ENCODE peak calls at places on chromosomes 13 and 19, in six cellular contexts. Y, V, N, D, T and X are unnamed samples.
A peak's percentile ranks its signal among the peaks of the same experiment; 100 is the strongest.

GRCh38 chr13:47472516-47472915 is 528.6 kb downstream of the SUCLA2 start:
- DNase-seq in D (no peak), T (no peak), N (no peak), Y (no peak), V (no peak), X (no peak)

GRCh38 chr13:20528451-20528850 is 2.8 kb upstream of the CRYL1 start:
- DNase-seq in D (no peak), V (no peak), Y (no peak), T (no peak), N (no peak), X (no peak)

GRCh38 chr13:48412881-48413351 is at the start of gene LPAR6:
- DNase-seq in N (peak; percentile 80), V (no peak), T (no peak), Y (no peak), D (peak; percentile 68), X (no peak)

GRCh38 chr13:39448831-39449230 is 154.2 kb downstream of the LHFPL6 start:
- DNase-seq in T (no peak), D (no peak), V (no peak), N (no peak), Y (no peak), X (no peak)

GRCh38 chr19:13007292-13008045 is 12.2 kb downstream of the NFIX start:
- DNase-seq in D (no peak), N (peak; percentile 44), T (no peak), Y (peak; percentile 72), V (no peak), X (no peak)

GRCh38 chr13:95862401-95862800 is 185.5 kb downstream of the DNAJC3 start:
- DNase-seq in V (no peak), T (no peak), Y (no peak), N (no peak), D (no peak), X (no peak)

GRCh38 chr19:30112666-30113065 is 170.6 kb downstream of the URI1 start:
- DNase-seq in N (no peak), V (no peak), T (no peak), D (no peak), Y (no peak), X (no peak)

GRCh38 chr19:39438270-39438934 is 2.7 kb upstream of the RPS16 start:
- DNase-seq in V (peak; percentile 99), Y (no peak), D (no peak), N (no peak), T (no peak), X (no peak)

GRCh38 chr19:55117063-55117635 is 288 bp downstream of the PPP1R12C start:
- DNase-seq in Y (peak; percentile 54), V (no peak), T (no peak), D (no peak), N (no peak), X (no peak)

GRCh38 chr19:47625650-47626049 is 16.7 kb downstream of the BICRA start:
- DNase-seq in Y (no peak), D (no peak), N (no peak), T (no peak), V (no peak), X (no peak)

GRCh38 chr13:96377835-96378234 is 287.9 kb downstream of the HS6ST3 start:
- DNase-seq in T (no peak), N (no peak), V (no peak), D (no peak), Y (no peak), X (no peak)

GRCh38 chr19:28948531-28948930 is 264.4 kb downstream of the UQCRFS1 start:
- DNase-seq in Y (no peak), D (no peak), N (no peak), T (no peak), V (no peak), X (no peak)

GRCh38 chr19:19338082-19338481 is 17.5 kb downstream of the MAU2 start:
- DNase-seq in D (no peak), N (peak; percentile 18), V (no peak), T (no peak), Y (no peak), X (no peak)

GRCh38 chr13:40058757-40059236 is 403.3 kb downstream of the COG6 start:
- DNase-seq in D (no peak), N (peak; percentile 77), V (no peak), T (no peak), Y (no peak), X (no peak)

GRCh38 chr13:91690944-91691343 is 292.5 kb downstream of the GPC5 start:
- DNase-seq in Y (no peak), T (no peak), N (no peak), D (no peak), V (no peak), X (no peak)

GRCh38 chr13:81639984-81640582 is 1299.2 kb upstream of the SPRY2 start:
- DNase-seq in Y (no peak), N (no peak), D (peak; percentile 1), T (no peak), V (no peak), X (no peak)

GRCh38 chr19:8663920-8664670 is 33.7 kb downstream of the NFILZ start:
- DNase-seq in Y (no peak), D (no peak), T (peak; percentile 70), N (no peak), V (no peak), X (no peak)

GRCh38 chr19:8242212-8242821 is 33.1 kb downstream of the CERS4 start:
- DNase-seq in N (no peak), T (no peak), V (no peak), Y (no peak), D (no peak), X (no peak)

GRCh38 chr13:39692650-39693438 is 37.4 kb downstream of the COG6 start:
- DNase-seq in T (no peak), D (no peak), N (peak; percentile 45), V (no peak), Y (no peak), X (no peak)

GRCh38 chr13:109401307-109401706 is 385.1 kb downstream of the IRS2 start:
- DNase-seq in D (no peak), T (no peak), N (no peak), Y (no peak), V (no peak), X (no peak)

GRCh38 chr19:22438011-22438410 is 15.9 kb upstream of the ZNF98 start:
- DNase-seq in V (no peak), D (no peak), T (no peak), Y (no peak), N (no peak), X (no peak)

GRCh38 chr13:92573467-92574057 is 653.0 kb upstream of the GPC6 start:
- DNase-seq in Y (no peak), N (peak; percentile 20), D (peak; percentile 12), V (no peak), T (no peak), X (no peak)

GRCh38 chr13:23672616-23673015 is 102.4 kb downstream of the TNFRSF19 start:
- DNase-seq in V (no peak), Y (no peak), N (peak; percentile 80), D (no peak), T (no peak), X (no peak)

GRCh38 chr13:69306766-69307165 is 800.9 kb upstream of the ATXN8OS start:
- DNase-seq in N (no peak), Y (no peak), D (no peak), T (no peak), V (no peak), X (no peak)
- TF ChIP-seq CTCF in N (no peak), Y (no peak), D (no peak), T (no peak), V (no peak), X (no peak)

DNA sequence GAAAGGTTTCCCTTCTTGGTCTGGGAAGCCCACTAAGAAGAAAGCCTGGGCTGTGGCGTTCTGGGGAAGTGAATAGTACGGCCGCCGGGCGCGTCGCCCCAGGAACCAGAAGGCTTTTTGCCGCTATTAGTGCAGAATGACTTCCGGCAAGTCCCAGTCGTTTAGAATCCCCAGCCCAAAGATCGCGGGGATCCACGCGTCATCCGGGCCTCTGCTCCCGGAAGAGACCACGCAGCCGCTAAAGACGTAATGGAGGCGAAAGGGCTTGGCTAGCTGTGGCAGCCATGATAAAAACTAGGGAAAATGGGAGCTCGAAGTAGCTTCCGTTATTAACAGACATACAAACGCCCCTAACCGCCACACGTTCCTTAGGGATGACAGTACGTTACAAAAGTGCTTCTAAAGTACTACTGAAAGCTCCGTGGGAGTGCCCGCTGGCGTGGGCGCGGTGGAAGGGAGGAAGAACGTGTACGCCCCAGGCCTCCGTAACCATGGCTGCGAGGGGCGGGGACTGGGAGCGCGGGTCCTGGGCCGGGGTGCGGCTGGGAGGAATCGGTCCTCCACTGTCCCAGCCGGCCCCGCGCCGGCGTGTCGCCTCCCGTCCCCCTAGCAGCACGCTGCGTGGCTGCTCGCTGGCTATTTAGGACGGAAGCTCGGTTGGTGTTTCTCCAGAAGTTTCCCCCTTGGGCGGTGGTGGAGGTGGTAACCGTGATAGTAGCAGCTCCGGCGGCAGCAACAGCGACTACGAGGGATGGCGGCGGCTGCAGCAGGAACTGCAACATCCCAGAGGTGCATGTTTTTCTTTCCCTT is at the start of gene SUGT1:
- DNase-seq in D (peak; percentile 96), N (peak; percentile 98), V (peak; percentile 70), Y (peak; percentile 98), T (peak; percentile 96), X (peak; percentile 82)
- TF ChIP-seq CTCF in D (peak; percentile 40), N (peak; percentile 58), V (peak; percentile 69), Y (peak; percentile 68), T (peak; percentile 75), X (peak; percentile 57)

DNA sequence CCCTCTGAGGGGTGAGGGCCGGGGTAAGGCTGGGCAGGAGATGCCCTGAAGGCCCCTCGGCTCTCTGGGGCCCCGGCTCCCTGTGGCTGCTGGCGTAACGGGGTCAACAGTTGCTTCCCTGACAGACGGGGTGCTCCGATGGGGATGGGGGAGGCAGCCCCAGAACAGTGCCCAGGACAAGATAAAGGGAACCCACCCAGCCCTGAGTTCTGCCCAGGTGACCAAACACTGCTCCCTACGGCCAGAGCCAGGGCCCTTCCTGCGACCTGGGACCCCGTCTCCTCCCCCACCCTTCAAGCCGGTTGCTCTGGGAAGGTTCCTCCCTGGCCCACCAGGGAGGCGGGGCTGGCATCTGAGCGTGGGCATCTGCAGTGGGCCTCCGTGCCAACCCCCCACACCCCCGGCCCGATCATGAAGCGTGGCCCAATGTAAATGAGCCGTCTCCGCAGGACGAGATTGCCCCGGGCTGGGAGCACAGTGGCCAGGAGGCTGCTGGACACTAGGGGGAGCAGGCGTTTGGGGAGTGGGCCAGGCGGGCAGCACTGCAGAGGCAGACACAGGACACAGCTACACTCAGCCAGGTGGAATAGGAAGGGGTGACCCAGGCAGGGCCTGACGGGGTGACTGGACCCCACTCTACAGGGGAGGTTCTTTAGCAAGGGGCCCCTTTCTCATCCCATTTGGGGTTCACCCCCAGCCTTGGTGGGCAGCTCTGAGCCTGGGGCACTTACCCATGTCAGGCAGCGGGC is 1.1 kb upstream of the NKPD1 start:
- DNase-seq in Y (no peak), D (no peak), N (peak; percentile 31), V (no peak), T (no peak), X (no peak)
- TF ChIP-seq CTCF in Y (peak; percentile 47), D (peak; percentile 36), N (peak; percentile 67), V (peak; percentile 79), T (no peak), X (no peak)

GRCh38 chr13:43301341-43301969 is 278.1 kb downstream of the DNAJC15 start:
- DNase-seq in Y (no peak), T (no peak), D (no peak), N (peak; percentile 42), V (no peak), X (no peak)

GRCh38 chr13:43300817-43301216 is 277.4 kb downstream of the DNAJC15 start:
- DNase-seq in D (no peak), Y (no peak), T (no peak), V (no peak), N (peak; percentile 69), X (no peak)

GRCh38 chr13:43297967-43298366 is 274.6 kb downstream of the DNAJC15 start:
- DNase-seq in N (no peak), V (no peak), T (no peak), D (no peak), Y (no peak), X (no peak)

GRCh38 chr13:43303040-43303729 is 279.8 kb downstream of the DNAJC15 start:
- DNase-seq in V (no peak), T (no peak), D (peak; percentile 48), Y (peak; percentile 57), N (peak; percentile 80), X (no peak)

GRCh38 chr13:43298799-43299198 is 275.4 kb downstream of the DNAJC15 start:
- DNase-seq in T (no peak), V (no peak), Y (no peak), D (no peak), N (no peak), X (no peak)
- TF ChIP-seq CTCF in T (no peak), V (no peak), Y (no peak), D (no peak), N (no peak), X (no peak)